ENCODE peak calls at places on chromosome 18, in six cellular contexts. M is body of pancreas, Z is WERI-Rb-1, X is heart right ventricle, G is neural progenitor cell, U is AG04450. K is an unnamed sample. For H3K27me3, the result is how much of the 10 kb centered on the place peaks cover.

GRCh38 chr18:57444301-57444759 is 9.2 kb downstream of the ONECUT2 start:
- DNase-seq in M (no peak), U (no peak), G (peak), X (no peak), Z (no peak), K (no peak)

GRCh38 chr18:43159091-43159490 is 43.6 kb upstream of the RIT2 start:
- DNase-seq in M (no peak), G (no peak), Z (no peak), U (no peak), X (no peak), K (no peak)

GRCh38 chr18:73264562-73264921 is 396.8 kb upstream of the NETO1 start:
- DNase-seq in G (no peak), U (no peak), Z (no peak), M (no peak), X (no peak), K (no peak)

GRCh38 chr18:32096936-32097335 is 5.3 kb downstream of the RNF138 start:
- DNase-seq in Z (no peak), M (no peak), G (no peak), X (no peak), U (no peak), K (no peak)

GRCh38 chr18:34976899-34977786 is 64.1 kb upstream of the MAPRE2 start:
- DNase-seq in X (peak), U (no peak), Z (peak), M (peak), G (peak), K (peak)

GRCh38 chr18:49658871-49659378 is 97.1 kb downstream of the LIPG start:
- DNase-seq in G (no peak), Z (no peak), X (no peak), M (no peak), U (no peak), K (no peak)

GRCh38 chr18:46877329-46877987 is 39.8 kb downstream of the PIAS2 start:
- DNase-seq in G (peak), U (no peak), X (no peak), Z (no peak), M (no peak), K (no peak)

GRCh38 chr18:58668897-58669296 is 2.4 kb upstream of the MALT1 start:
- DNase-seq in G (no peak), M (no peak), U (no peak), X (no peak), Z (no peak), K (no peak)

GRCh38 chr18:23209031-23209430 is 73.7 kb downstream of the CABLES1 start:
- DNase-seq in G (no peak), X (no peak), M (no peak), U (no peak), Z (no peak), K (no peak)

GRCh38 chr18:46497129-46497528 is 159.9 kb downstream of the LOXHD1 start:
- DNase-seq in Z (no peak), G (peak), X (peak), M (no peak), U (no peak), K (no peak)

GRCh38 chr18:8176105-8176504 is 433.1 kb upstream of the RAB12 start:
- DNase-seq in Z (no peak), X (no peak), M (no peak), G (no peak), U (no peak), K (no peak)

GRCh38 chr18:34801769-34802168 is 91.7 kb downstream of the DTNA start:
- DNase-seq in U (no peak), Z (no peak), G (no peak), M (no peak), X (no peak), K (no peak)

GRCh38 chr18:7662866-7663265 is 95.8 kb downstream of the PTPRM start:
- DNase-seq in U (no peak), Z (no peak), G (no peak), M (no peak), X (no peak), K (no peak)

GRCh38 chr18:7070466-7070865 is 47.1 kb downstream of the LAMA1 start:
- DNase-seq in X (no peak), G (no peak), U (no peak), M (no peak), Z (no peak), K (no peak)

GRCh38 chr18:66124394-66124793 is 373.6 kb downstream of the CDH7 start:
- DNase-seq in G (no peak), M (no peak), X (no peak), U (no peak), Z (no peak), K (no peak)

GRCh38 chr18:2254977-2255376 is 316.3 kb downstream of the METTL4 start:
- DNase-seq in U (no peak), G (no peak), X (no peak), Z (no peak), M (no peak), K (no peak)

GRCh38 chr18:22552254-22552653 is 134.5 kb upstream of the CTAGE1 start:
- DNase-seq in Z (no peak), M (no peak), X (no peak), U (no peak), G (no peak), K (no peak)

GRCh38 chr18:32469190-32469611 is 1.5 kb downstream of the GAREM1 start:
- DNase-seq in X (peak), G (peak), M (peak), Z (no peak), U (no peak), K (peak)

GRCh38 chr18:26215247-26215970 is 10.8 kb upstream of the TAF4B start:
- DNase-seq in X (no peak), U (no peak), Z (no peak), M (no peak), G (no peak), K (no peak)

GRCh38 chr18:26477828-26478466 is 70.4 kb downstream of the KCTD1 start:
- DNase-seq in G (no peak), Z (no peak), X (no peak), M (no peak), U (no peak), K (no peak)

GRCh38 chr18:27627927-27628326 is 442.8 kb upstream of the CHST9 start:
- DNase-seq in M (no peak), U (no peak), X (no peak), Z (no peak), G (peak), K (no peak)

GRCh38 chr18:9348079-9348671 is 13.6 kb downstream of the TWSG1 start:
- DNase-seq in M (no peak), X (no peak), G (no peak), Z (no peak), U (no peak), K (no peak)

GRCh38 chr18:9712606-9713005 is 4.5 kb downstream of the RAB31 start:
- DNase-seq in M (no peak), G (no peak), X (no peak), Z (no peak), U (no peak), K (no peak)

GRCh38 chr18:10166164-10166807 is 252.5 kb downstream of the VAPA start:
- DNase-seq in X (no peak), Z (no peak), U (no peak), M (no peak), G (no peak), K (no peak)

GRCh38 chr18:26703170-26703933 is 155.0 kb upstream of the KCTD1 start:
- DNase-seq in M (no peak), G (no peak), X (no peak), U (no peak), Z (no peak), K (no peak)

GRCh38 chr18:32750328-32750727 is 22.5 kb downstream of the KLHL14 start:
- DNase-seq in M (no peak), U (no peak), Z (no peak), G (no peak), X (no peak), K (no peak)

GRCh38 chr18:75915941-75916640 is 488.6 kb upstream of the SMIM21 start:
- DNase-seq in X (no peak), Z (peak), U (no peak), M (peak), G (peak), K (peak)

GRCh38 chr18:48950536-48951447 is at the start of gene SMAD7:
- DNase-seq in Z (no peak), M (peak), G (no peak), U (no peak), X (peak), K (no peak)

GRCh38 chr18:22827741-22828140 is 105.4 kb upstream of the RBBP8 start:
- DNase-seq in G (no peak), M (no peak), Z (no peak), U (no peak), X (no peak), K (no peak)

GRCh38 chr18:52541056-52541455 is 201.1 kb downstream of the DCC start:
- DNase-seq in G (no peak), U (no peak), Z (no peak), X (no peak), M (no peak), K (no peak)

GRCh38 chr18:35345460-35345921 is 1.3 kb upstream of the ZNF24 start:
- DNase-seq in G (peak), U (no peak), Z (no peak), X (no peak), M (peak), K (no peak)

GRCh38 chr18:32255570-32255969 is 65.7 kb downstream of the MEP1B start:
- DNase-seq in G (no peak), X (no peak), Z (no peak), U (no peak), M (no peak), K (no peak)

GRCh38 chr18:34740101-34740500 is 30.0 kb downstream of the DTNA start:
- DNase-seq in U (no peak), X (no peak), Z (no peak), G (no peak), M (no peak), K (no peak)

GRCh38 chr18:7856733-7857132 is 289.6 kb downstream of the PTPRM start:
- DNase-seq in X (no peak), G (no peak), Z (no peak), U (no peak), M (no peak), K (no peak)

GRCh38 chr18:50832754-50833153 is 12.9 kb upstream of the MRO start:
- DNase-seq in M (no peak), Z (no peak), U (no peak), G (no peak), X (no peak), K (no peak)

GRCh38 chr18:49029628-49030027 is 78.9 kb upstream of the SMAD7 start:
- DNase-seq in U (no peak), G (no peak), X (no peak), Z (no peak), M (no peak), K (no peak)

GRCh38 chr18:13280066-13280795 is 61.7 kb downstream of the LDLRAD4 start:
- DNase-seq in U (no peak), X (peak), G (peak), M (no peak), Z (no peak), K (no peak)

GRCh38 chr18:62109676-62110075 is 77.2 kb downstream of the PIGN start:
- DNase-seq in M (no peak), X (no peak), G (no peak), Z (no peak), U (no peak), K (no peak)

GRCh38 chr18:55405655-55406373 is 182.2 kb downstream of the TCF4 start:
- DNase-seq in X (peak), G (peak), U (peak), M (peak), Z (no peak), K (peak)
- H3K27ac ChIP-seq in X (peak), G (peak), U (peak), M (no peak), Z (no peak), K (peak)

DNA sequence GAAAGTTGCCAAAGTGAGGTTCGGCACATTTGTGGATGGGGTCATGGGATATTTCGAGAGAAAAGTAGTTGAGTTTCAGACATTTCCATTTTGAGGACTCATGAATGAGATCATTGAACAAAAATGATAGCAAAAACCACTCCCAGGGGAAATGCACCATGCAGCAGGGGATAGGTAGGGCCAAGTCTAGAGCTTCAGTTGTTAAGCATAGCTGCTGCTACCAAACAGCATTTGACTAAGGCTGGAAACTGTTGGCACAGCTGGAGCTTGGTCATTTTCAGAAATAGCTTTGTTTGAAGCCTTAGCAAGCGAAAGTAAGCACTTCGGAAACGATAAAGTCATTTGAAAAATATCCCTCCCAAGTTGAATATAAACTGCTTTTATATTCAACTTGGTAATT is 431.8 kb downstream of the SOCS6 start:
- DNase-seq in Z (no peak), U (no peak), G (no peak), M (no peak), X (no peak), K (no peak)
- H3K27me3 ChIP-seq in Z (under half), U (under half), G (under half), M (under half), X (under half), K (under half)

GRCh38 chr18:11866329-11866728 is 15.1 kb downstream of the CHMP1B start:
- DNase-seq in G (no peak), U (no peak), X (no peak), Z (peak), M (no peak), K (no peak)
- H3K27ac ChIP-seq in G (no peak), U (no peak), X (no peak), Z (no peak), M (no peak), K (no peak)

DNA sequence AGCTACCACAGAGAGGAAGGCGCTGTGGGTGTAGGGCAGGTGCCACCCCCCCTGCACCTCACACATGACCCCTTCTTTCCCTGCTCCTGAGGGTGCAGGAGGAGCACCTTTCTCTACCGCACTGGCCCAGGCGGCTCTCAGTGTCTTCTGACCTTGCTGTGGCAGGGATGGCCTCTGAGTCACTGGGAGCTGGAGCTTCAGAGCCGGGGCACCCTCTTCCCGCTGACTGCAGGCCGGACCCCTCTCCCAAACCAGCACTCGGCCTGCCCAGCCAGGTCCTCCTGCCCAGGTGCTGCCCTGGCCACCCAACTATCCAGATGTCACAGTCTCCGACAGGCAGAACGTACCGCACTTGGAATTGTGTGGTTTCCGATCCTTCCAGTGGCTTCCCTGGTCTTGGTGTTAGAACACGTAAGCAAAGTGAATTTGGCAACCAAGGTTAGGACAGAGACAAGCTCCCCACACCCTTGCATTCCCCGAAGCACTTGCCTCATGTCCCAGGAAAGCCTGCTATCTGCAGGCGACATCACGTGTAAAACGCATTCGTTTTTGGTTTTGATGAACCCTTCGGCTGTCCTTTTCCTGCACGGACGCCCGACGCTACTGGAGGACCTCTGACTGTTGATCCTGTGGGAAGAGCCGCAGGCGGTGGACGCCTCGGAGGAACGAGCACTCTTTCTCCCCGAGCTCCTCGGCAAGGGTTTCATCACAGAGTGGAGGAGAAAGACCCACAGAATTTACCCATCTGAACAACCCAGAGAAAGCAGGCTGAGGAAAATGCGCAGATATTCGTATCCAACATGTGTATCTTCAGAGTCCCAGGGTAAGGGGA is 24.7 kb upstream of the KCNG2 start:
- DNase-seq in Z (no peak), G (no peak), X (no peak), U (no peak), M (no peak), K (no peak)
- H3K27me3 ChIP-seq in Z (under half), G (under half), X (under half), U (under half), M (under half), K (under half)

GRCh38 chr18:55316615-55317184 is 271.3 kb downstream of the TCF4 start:
- DNase-seq in G (no peak), X (no peak), M (no peak), Z (no peak), U (no peak), K (no peak)
- H3K27ac ChIP-seq in G (no peak), X (peak), M (no peak), Z (no peak), U (no peak), K (peak)

DNA sequence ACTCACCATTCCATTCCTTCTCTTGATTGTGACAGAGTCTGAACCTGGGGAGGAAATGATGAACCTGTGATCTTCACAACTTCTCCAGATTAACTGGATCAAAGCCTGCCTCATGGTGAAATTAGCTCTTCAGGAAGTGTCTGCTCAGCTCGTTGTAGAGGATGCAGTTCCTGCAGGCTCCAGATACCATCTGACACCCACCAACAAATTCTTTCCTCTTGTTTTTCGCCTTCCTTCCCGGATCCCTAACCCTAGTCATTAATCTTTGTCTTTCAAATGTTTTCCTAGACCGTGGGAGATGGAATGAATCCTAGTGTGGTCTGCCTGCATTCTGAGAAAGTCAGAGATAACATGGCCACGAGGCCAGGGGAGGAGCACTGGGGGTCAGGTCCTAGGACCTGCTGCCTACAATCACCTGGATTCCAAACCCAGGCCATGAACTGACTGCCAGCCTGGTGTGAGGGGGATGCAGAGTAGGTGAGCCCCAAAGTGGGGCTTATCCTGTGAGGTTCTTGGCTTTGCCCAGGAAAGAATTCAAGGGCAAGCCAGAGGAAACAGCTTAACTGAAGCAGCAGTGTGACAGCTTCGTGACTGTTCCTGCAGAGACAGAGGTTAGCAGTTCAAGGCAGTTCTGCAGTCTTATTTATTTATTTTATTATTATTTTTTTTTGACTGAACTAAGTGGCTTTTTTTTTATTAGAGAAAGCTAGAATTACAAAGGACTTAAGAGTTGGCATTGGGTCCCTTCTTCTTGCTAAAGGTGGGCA is 67.8 kb downstream of the DIPK1C start:
- DNase-seq in U (no peak), G (no peak), Z (no peak), M (no peak), X (no peak), K (no peak)
- H3K27me3 ChIP-seq in U (under half), G (under half), Z (under half), M (under half), X (under half), K (under half)

DNA sequence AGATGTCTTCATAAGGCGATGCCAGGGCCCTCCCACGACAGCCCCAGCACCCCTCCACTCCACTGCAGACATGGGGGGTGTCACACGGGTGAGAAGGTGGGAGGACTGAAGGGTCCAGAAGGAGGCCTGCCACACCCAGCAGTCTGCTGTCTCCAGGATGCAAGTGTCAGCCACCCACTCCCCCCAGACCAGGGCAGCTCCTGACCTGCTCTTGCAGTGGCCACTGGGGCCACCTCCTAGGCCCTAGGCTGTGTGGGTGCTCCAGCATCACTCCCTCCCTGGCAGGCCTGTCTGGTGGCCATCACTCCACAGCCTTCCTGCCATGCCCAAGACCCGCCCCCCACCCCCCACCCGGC is 171.0 kb downstream of the CELF4 start:
- DNase-seq in Z (no peak), U (no peak), M (no peak), X (no peak), G (no peak), K (no peak)
- H3K27ac ChIP-seq in Z (peak), U (peak), M (no peak), X (no peak), G (no peak), K (peak)

DNA sequence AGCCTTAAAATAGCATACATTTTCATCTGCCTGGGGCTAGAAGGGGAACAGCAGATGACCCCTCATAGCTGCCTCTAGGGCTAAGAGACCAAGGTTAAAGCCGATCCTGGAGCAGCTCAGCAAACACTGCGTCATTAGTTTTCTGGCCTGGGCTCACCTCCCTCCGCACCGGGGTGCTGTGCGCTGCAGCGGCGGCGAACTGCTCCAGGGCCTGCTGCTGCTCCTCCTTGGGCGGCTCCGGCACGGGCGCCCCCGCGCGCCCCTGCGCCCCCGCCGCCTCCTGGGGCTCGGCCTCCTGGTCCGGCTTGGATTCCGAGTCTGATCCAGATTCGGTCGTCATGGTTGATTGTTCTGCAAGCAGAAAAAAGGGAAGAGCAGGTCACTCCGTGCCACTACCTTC is 55.0 kb downstream of the EPB41L3 start:
- DNase-seq in U (no peak), M (no peak), X (no peak), G (no peak), Z (no peak), K (no peak)
- H3K27me3 ChIP-seq in U (under half), M (under half), X (under half), G (under half), Z (under half), K (under half)